ENCODE peak calls at places on chromosomes 11 and 22, in seven cellular contexts. F, G, B, Y, N, W and L are unnamed samples.

GRCh38 chr11:102520514-102520913 is 10.0 kb downstream of the MMP7 start:
- DNase-seq in B (no peak), G (no peak), Y (no peak), N (no peak), F (no peak), W (no peak), L (no peak)

GRCh38 chr11:70912226-70912840 is 340.0 kb downstream of the SHANK2 start:
- DNase-seq in F (peak; percentile 27), N (no peak), Y (no peak), G (peak; percentile 21), W (no peak), B (no peak), L (no peak)

GRCh38 chr11:120254788-120255518 is 15.0 kb downstream of the POU2F3 start:
- DNase-seq in G (peak; percentile 38), F (no peak), B (no peak), W (no peak), Y (no peak), N (no peak), L (no peak)

GRCh38 chr11:13242564-13242963 is 35.0 kb upstream of the BMAL1 start:
- DNase-seq in Y (no peak), B (no peak), W (no peak), F (no peak), N (no peak), G (no peak), L (no peak)

GRCh38 chr11:9884601-9885000 is 220.7 kb downstream of the SWAP70 start:
- DNase-seq in F (no peak), B (no peak), W (no peak), N (no peak), G (no peak), Y (peak; percentile 22), L (no peak)

GRCh38 chr11:108414958-108415357 is 52.4 kb downstream of the C11orf65 start:
- DNase-seq in N (no peak), G (no peak), F (no peak), B (no peak), Y (no peak), W (no peak), L (no peak)

GRCh38 chr22:29947410-29948387 is 64.7 kb downstream of the MTMR3 start:
- DNase-seq in F (no peak), N (no peak), Y (no peak), G (no peak), W (no peak), B (no peak), L (no peak)

GRCh38 chr11:1353383-1354124 is 36.2 kb upstream of the BRSK2 start:
- DNase-seq in F (no peak), N (no peak), W (no peak), B (no peak), G (peak; percentile 63), Y (no peak), L (no peak)

GRCh38 chr22:17518379-17518778 is 44.9 kb upstream of the SLC25A18 start:
- DNase-seq in G (no peak), B (no peak), Y (no peak), N (no peak), W (no peak), F (no peak), L (no peak)

GRCh38 chr22:39197578-39197977 is 45.1 kb upstream of the CBX7 start:
- DNase-seq in B (no peak), F (no peak), G (no peak), N (no peak), Y (no peak), W (no peak), L (no peak)

GRCh38 chr22:19396934-19397728 is 34.4 kb downstream of the HIRA start:
- DNase-seq in B (no peak), Y (no peak), W (no peak), N (no peak), F (no peak), G (no peak), L (no peak)

GRCh38 chr22:39574779-39575551 is 4.4 kb downstream of the CACNA1I start:
- DNase-seq in B (peak; percentile 97), N (peak; percentile 58), G (no peak), F (no peak), W (peak; percentile 12), Y (peak; percentile 65), L (peak; percentile 47)

GRCh38 chr11:83078269-83078668 is 6.6 kb upstream of the RAB30 start:
- DNase-seq in B (no peak), F (no peak), G (no peak), W (no peak), N (no peak), Y (no peak), L (no peak)

GRCh38 chr11:112797653-112798293 is 163.4 kb upstream of the NCAM1 start:
- DNase-seq in B (peak; percentile 64), N (peak; percentile 80), G (no peak), W (peak; percentile 18), F (peak; percentile 84), Y (peak; percentile 6), L (no peak)

GRCh38 chr11:96242191-96242845 is 100.7 kb downstream of the MAML2 start:
- DNase-seq in Y (peak; percentile 84), B (no peak), G (no peak), N (peak; percentile 58), F (no peak), W (no peak), L (no peak)

GRCh38 chr22:30062934-30063333 is 17.3 kb upstream of the HORMAD2 start:
- DNase-seq in G (no peak), F (no peak), B (no peak), N (no peak), Y (no peak), W (no peak), L (no peak)

GRCh38 chr11:77266766-77267165 is 34.7 kb downstream of the GDPD4 start:
- DNase-seq in B (no peak), N (no peak), G (no peak), F (no peak), Y (no peak), W (no peak), L (no peak)

GRCh38 chr22:45818130-45819085 is 146.8 kb downstream of the ATXN10 start:
- DNase-seq in F (peak; percentile 67), B (peak; percentile 77), G (no peak), Y (no peak), W (no peak), N (no peak), L (no peak)

GRCh38 chr11:45161252-45162063 is 15.0 kb downstream of the PRDM11 start:
- DNase-seq in N (no peak), W (no peak), B (peak; percentile 84), Y (no peak), F (no peak), G (peak; percentile 72), L (no peak)

GRCh38 chr11:32109138-32109537 is 18.3 kb downstream of the RCN1 start:
- DNase-seq in G (no peak), F (no peak), B (no peak), Y (peak; percentile 50), W (no peak), N (no peak), L (no peak)

GRCh38 chr11:95228081-95228859 is 2.7 kb downstream of the SESN3 start:
- DNase-seq in B (no peak), F (no peak), Y (no peak), W (no peak), N (no peak), G (no peak), L (no peak)

GRCh38 chr11:44507896-44508440 is 57.5 kb upstream of the CD82 start:
- DNase-seq in Y (no peak), W (no peak), G (no peak), F (no peak), B (no peak), N (no peak), L (no peak)

GRCh38 chr22:36790648-36791047 is 14.7 kb upstream of the IFT27 start:
- DNase-seq in F (no peak), Y (no peak), N (no peak), W (no peak), G (no peak), B (no peak), L (no peak)

GRCh38 chr11:88354909-88355308 is 17.4 kb upstream of the CTSC start:
- DNase-seq in B (no peak), N (no peak), W (no peak), Y (no peak), F (no peak), G (no peak), L (no peak)

GRCh38 chr22:30005213-30005857 is 74.9 kb upstream of the HORMAD2 start:
- DNase-seq in B (peak; percentile 80), Y (peak; percentile 77), G (no peak), F (peak; percentile 84), W (peak; percentile 46), N (peak; percentile 82), L (no peak)

GRCh38 chr22:46754110-46754799 is 8.2 kb upstream of the TBC1D22A start:
- DNase-seq in G (peak; percentile 91), N (peak; percentile 84), B (peak; percentile 99), W (peak; percentile 78), F (peak; percentile 33), Y (peak; percentile 96), L (peak; percentile 58)

GRCh38 chr11:127624455-127624854 is 623.9 kb upstream of the KIRREL3 start:
- DNase-seq in G (no peak), B (no peak), N (no peak), Y (no peak), F (peak; percentile 69), W (no peak), L (no peak)

DNA sequence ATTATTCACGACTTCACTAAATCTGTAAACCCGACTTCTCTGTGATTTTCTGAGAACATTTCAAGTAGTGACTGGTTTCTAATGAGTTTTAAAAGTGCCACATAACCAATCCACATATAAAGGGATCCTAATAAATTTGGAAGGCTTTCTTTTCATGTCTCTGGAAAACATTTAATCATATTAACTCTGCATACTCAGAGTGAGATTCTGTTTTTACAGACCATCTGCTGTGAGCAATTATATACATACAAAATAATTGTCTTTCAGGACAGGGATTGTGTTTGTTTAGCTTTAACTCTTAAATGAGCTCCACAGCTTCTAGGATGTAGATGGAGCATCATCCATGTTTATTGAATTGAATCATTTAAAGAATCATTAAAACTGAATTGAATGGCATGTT is 65.1 kb downstream of the PRMT3 start:
- DNase-seq in B (no peak), G (no peak), Y (no peak), N (no peak), F (no peak), W (no peak), L (no peak)
- TF ChIP-seq CTCF in B (no peak), G (no peak), Y (no peak), N (no peak), F (no peak), W (no peak), L (no peak)

DNA sequence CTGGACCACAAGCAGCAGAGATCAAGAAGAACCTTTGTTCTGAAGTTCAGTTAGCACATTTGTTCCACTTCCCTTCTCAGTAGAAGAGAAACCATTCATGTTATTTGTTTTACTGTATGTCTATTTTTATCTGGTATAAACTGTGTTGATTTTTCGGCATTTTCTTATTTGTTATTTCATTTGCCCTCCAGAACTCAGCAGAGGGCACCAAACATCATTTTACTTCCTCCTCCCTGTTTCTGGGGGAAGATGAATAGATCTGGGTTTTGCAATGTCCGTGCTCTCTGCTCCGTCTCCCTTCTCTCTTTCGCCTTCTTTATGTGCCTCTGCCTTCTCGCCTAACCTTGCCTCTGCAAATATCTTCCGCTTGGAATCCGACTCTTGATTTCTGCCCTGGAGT is 366.9 kb downstream of the NTM start:
- DNase-seq in Y (peak; percentile 26), W (no peak), F (no peak), N (no peak), G (no peak), B (no peak), L (no peak)
- TF ChIP-seq CTCF in Y (no peak), W (no peak), F (no peak), N (peak; percentile 29), G (no peak), B (no peak), L (no peak)

GRCh38 chr11:46541593-46542371 is 52.0 kb downstream of the AMBRA1 start:
- DNase-seq in F (peak; percentile 32), Y (no peak), B (peak; percentile 75), W (no peak), N (no peak), G (no peak), L (no peak)
- TF ChIP-seq CTCF in F (no peak), Y (no peak), B (no peak), W (no peak), N (peak; percentile 36), G (no peak), L (no peak)

GRCh38 chr11:126061707-126062678 is 673 bp downstream of the CDON start:
- DNase-seq in B (peak; percentile 22), F (peak; percentile 39), G (peak; percentile 86), W (peak; percentile 17), Y (peak; percentile 16), N (peak; percentile 77), L (no peak)
- TF ChIP-seq CTCF in B (peak; percentile 42), F (peak; percentile 41), G (no peak), W (peak; percentile 90), Y (peak; percentile 39), N (peak; percentile 70), L (peak; percentile 79)